ENCODE peak calls at places on chromosomes 4 and X, in four cellular contexts. K is bronchial epithelial cell, E is lower leg skin, B is astrocyte of the spinal cord. U is an unnamed sample.

GRCh38 chrX:46308106-46308505 is 237.1 kb downstream of the ZNF674 start:
- DNase-seq in K (peak), E (peak), B (no peak), U (no peak)

GRCh38 chr4:183996868-183997267 is 91.8 kb downstream of the STOX2 start:
- DNase-seq in K (peak), E (no peak), B (no peak), U (no peak)

GRCh38 chrX:46381630-46382029 is 163.6 kb downstream of the ZNF674 start:
- DNase-seq in K (peak), E (no peak), B (no peak), U (no peak)

GRCh38 chr4:88610771-88611170 is 18.5 kb downstream of the HERC3 start:
- DNase-seq in K (no peak), E (peak), B (peak), U (no peak)

GRCh38 chr4:48813984-48814383 is 16.9 kb upstream of the OCIAD1 start:
- DNase-seq in K (no peak), E (no peak), B (no peak), U (no peak)

GRCh38 chrX:136780738-136781137 is at the start of gene ARHGEF6:
- DNase-seq in K (no peak), E (no peak), B (no peak), U (no peak)

GRCh38 chr4:16685536-16685935 is 212.9 kb downstream of the LDB2 start:
- DNase-seq in K (no peak), E (no peak), B (no peak), U (no peak)

GRCh38 chr4:126915999-126916625 is 716.6 kb upstream of the INTU start:
- DNase-seq in K (no peak), E (no peak), B (no peak), U (no peak)

GRCh38 chr4:122636697-122637096 is 15.8 kb upstream of the IL21 start:
- DNase-seq in K (no peak), E (no peak), B (no peak), U (no peak)

GRCh38 chr4:160745126-160745525 is 1418.7 kb downstream of the FSTL5 start:
- DNase-seq in K (peak), E (no peak), B (no peak), U (no peak)

GRCh38 chr4:11250510-11250909 is 178.2 kb downstream of the HS3ST1 start:
- DNase-seq in K (no peak), E (no peak), B (no peak), U (no peak)

GRCh38 chrX:23764183-23764582 is 18.8 kb upstream of the SAT1 start:
- DNase-seq in K (no peak), E (no peak), B (no peak), U (no peak)

GRCh38 chr4:73520821-73521220 is 39.3 kb downstream of the AFM start:
- DNase-seq in K (no peak), E (no peak), B (peak), U (no peak)

GRCh38 chr4:33924239-33924638 is 2320.1 kb downstream of the ARAP2 start:
- DNase-seq in K (peak), E (no peak), B (peak), U (no peak)

GRCh38 chr4:8502371-8502770 is 61.8 kb downstream of the TRMT44 start:
- DNase-seq in K (no peak), E (no peak), B (no peak), U (no peak)

GRCh38 chrX:151359931-151360871 is 36.8 kb upstream of the VMA21 start:
- DNase-seq in K (peak), E (no peak), B (no peak), U (no peak)

GRCh38 chr4:55947254-55947882 is 1.4 kb upstream of the CEP135 start:
- DNase-seq in K (no peak), E (no peak), B (no peak), U (no peak)

GRCh38 chr4:85127653-85128052 is 161.2 kb upstream of the WDFY3 start:
- DNase-seq in K (peak), E (no peak), B (peak), U (no peak)

GRCh38 chrX:140040397-140040796 is 75.1 kb upstream of the CXorf66 start:
- DNase-seq in K (peak), E (no peak), B (peak), U (no peak)

GRCh38 chr4:40909363-40909876 is 159.7 kb downstream of the NSUN7 start:
- DNase-seq in K (peak), E (no peak), B (peak), U (no peak)

GRCh38 chr4:38949416-38950051 is 81.9 kb downstream of the FAM114A1 start:
- DNase-seq in K (peak), E (no peak), B (peak), U (no peak)

GRCh38 chrX:119015407-119016242 is 41.2 kb downstream of the LONRF3 start:
- DNase-seq in K (peak), E (peak), B (peak), U (no peak)

GRCh38 chrX:123108513-123109427 is 75.3 kb upstream of the GRIA3 start:
- DNase-seq in K (peak), E (peak), B (no peak), U (no peak)

GRCh38 chr4:78656968-78657445 is 105.4 kb downstream of the ANXA3 start:
- DNase-seq in K (no peak), E (peak), B (no peak), U (no peak)

GRCh38 chrX:15343075-15343476 is 7.8 kb upstream of the PIGA start:
- DNase-seq in K (peak), E (no peak), B (no peak), U (no peak)

GRCh38 chrX:147884958-147885357 is 26.8 kb upstream of the FMR1 start:
- DNase-seq in K (no peak), E (no peak), B (no peak), U (no peak)

GRCh38 chrX:115559672-115560071 is 1.3 kb upstream of the PLS3 start:
- DNase-seq in K (no peak), E (no peak), B (no peak), U (no peak)

GRCh38 chrX:115562492-115562872 is 1.5 kb downstream of the PLS3 start:
- DNase-seq in K (peak), E (no peak), B (no peak), U (no peak)

GRCh38 chrX:115560211-115560977 is 580 bp upstream of the PLS3 start:
- DNase-seq in K (peak), E (no peak), B (no peak), U (no peak)

GRCh38 chrX:115561605-115562491 is 874 bp downstream of the PLS3 start:
- DNase-seq in K (peak), E (peak), B (peak), U (peak)

GRCh38 chrX:115560978-115561604 is at the start of gene PLS3:
- DNase-seq in K (peak), E (peak), B (peak), U (peak)
- H3K4me3 ChIP-seq in K (peak), E (peak), B (peak), U (peak)

GRCh38 chr4:71648448-71648847 is 135.4 kb downstream of the GC start:
- DNase-seq in K (peak), E (no peak), B (no peak), U (no peak)
- H3K4me3 ChIP-seq in K (no peak), E (no peak), B (no peak), U (no peak)

GRCh38 chr4:1200425-1201035 is 28.1 kb upstream of the SPON2 start:
- DNase-seq in K (no peak), E (no peak), B (peak), U (peak)

GRCh38 chr4:1201851-1202525 is 29.6 kb upstream of the SPON2 start:
- DNase-seq in K (no peak), E (peak), B (peak), U (peak)

GRCh38 chr4:1202526-1203378 is 30.4 kb upstream of the SPON2 start:
- DNase-seq in K (no peak), E (no peak), B (no peak), U (peak)

GRCh38 chr4:1198070-1198844 is 25.9 kb upstream of the SPON2 start:
- DNase-seq in K (no peak), E (no peak), B (no peak), U (no peak)

GRCh38 chr4:1199556-1200331 is 27.4 kb upstream of the SPON2 start:
- DNase-seq in K (no peak), E (no peak), B (no peak), U (no peak)
- H3K4me3 ChIP-seq in K (no peak), E (no peak), B (no peak), U (no peak)

DNA sequence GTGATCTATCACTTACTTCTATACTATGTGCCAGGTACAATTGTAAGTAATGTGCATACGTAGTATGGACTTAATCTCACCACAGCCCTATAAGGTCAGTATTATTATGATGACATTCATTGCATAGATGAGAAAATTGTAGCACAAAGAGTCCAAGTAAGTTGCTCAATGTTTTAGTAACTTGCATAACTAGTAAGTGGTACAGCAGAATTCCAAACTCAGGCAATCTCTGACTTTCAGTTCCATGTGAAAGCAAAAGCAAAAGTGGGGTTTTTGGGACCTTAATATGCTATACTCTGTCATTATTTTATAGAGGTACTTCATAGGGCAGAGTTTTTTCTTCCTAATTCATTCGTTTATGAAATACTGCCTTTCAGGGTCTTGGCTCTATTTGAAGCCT is 188.8 kb upstream of the VEGFC start:
- DNase-seq in K (peak), E (no peak), B (no peak), U (no peak)
- H3K4me3 ChIP-seq in K (no peak), E (no peak), B (no peak), U (no peak)

GRCh38 chr4:6938758-6939201 is 29.2 kb downstream of the TBC1D14 start:
- DNase-seq in K (no peak), E (no peak), B (no peak), U (no peak)

GRCh38 chr4:6942238-6942800 is 32.7 kb downstream of the TBC1D14 start:
- DNase-seq in K (peak), E (no peak), B (peak), U (no peak)

GRCh38 chr4:6939761-6940743 is 30.4 kb downstream of the TBC1D14 start:
- DNase-seq in K (no peak), E (no peak), B (no peak), U (no peak)

GRCh38 chr4:6941796-6942195 is 32.2 kb downstream of the TBC1D14 start:
- DNase-seq in K (peak), E (no peak), B (no peak), U (no peak)

DNA sequence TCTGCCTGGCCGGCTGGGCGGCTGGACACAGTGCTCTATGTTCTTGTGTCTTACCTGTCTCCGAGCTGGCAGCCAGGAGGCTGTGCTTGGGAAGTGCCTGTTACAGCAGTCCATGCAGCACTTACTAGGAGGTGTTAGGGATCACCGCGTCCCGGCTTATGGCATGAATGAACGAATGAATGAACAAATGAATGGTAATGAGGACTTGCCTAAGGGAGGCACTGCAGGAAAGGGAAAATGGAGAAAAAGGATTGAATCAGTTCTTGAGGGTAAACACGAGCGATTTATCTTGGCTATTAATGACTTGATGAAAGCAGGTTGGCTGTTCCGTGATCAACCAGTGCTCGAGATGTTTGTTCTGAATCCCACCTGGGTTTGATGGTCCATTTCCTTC is 31.1 kb downstream of the TBC1D14 start:
- DNase-seq in K (no peak), E (no peak), B (no peak), U (no peak)
- H3K4me3 ChIP-seq in K (no peak), E (no peak), B (no peak), U (no peak)

GRCh38 chr4:159002950-159003349 is 99.9 kb upstream of the RAPGEF2 start:
- DNase-seq in K (no peak), E (no peak), B (peak), U (no peak)

GRCh38 chr4:158999166-158999682 is 103.7 kb upstream of the RAPGEF2 start:
- DNase-seq in K (no peak), E (no peak), B (no peak), U (no peak)

GRCh38 chr4:158999849-159000248 is 103.0 kb upstream of the RAPGEF2 start:
- DNase-seq in K (no peak), E (no peak), B (no peak), U (no peak)

GRCh38 chr4:159006202-159006601 is 96.7 kb upstream of the RAPGEF2 start:
- DNase-seq in K (peak), E (no peak), B (peak), U (no peak)

DNA sequence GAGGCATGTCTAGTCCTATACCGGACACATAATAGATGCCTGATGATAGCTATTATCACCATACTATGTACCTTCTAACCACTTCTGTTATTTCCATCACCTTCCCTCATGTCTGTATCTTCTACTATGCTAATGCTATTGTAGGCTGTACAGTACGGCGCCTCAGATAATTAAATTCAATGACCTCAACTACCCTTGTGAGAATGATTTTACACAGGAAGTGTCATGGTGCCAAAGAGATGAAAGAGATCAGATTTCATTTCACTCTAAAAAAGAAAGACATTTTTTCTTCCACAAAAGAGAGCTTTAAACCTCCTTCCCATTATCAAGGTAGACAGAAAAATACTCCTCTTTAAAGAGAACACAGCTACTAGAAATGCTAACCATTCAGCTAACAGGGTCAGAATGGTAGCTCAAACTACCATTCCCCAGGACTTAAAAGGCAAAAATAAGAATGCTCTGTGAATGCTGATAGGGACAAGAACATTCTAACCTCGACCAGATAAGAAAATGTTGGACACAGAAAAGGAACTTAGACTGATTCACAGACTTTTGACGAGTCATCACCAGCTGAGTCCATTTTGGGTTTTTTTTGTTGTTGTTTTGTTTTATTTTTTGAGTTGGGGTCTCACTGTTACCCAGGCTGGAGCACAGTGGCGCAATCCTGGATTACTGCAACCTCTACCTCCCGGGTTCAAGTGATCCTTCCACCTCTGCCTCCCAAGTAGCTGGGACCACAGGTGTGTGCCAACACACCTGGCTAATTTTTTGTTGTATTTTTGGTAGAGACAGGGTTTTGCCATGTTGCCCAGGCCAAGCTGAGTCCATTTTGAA is 99.2 kb upstream of the RAPGEF2 start:
- DNase-seq in K (peak), E (no peak), B (peak), U (no peak)
- H3K4me3 ChIP-seq in K (no peak), E (no peak), B (no peak), U (no peak)

GRCh38 chr4:25090516-25090915 is 59.8 kb upstream of the LGI2 start:
- DNase-seq in K (no peak), E (no peak), B (peak), U (no peak)

GRCh38 chr4:25089058-25089763 is 58.5 kb upstream of the LGI2 start:
- DNase-seq in K (no peak), E (no peak), B (no peak), U (no peak)

GRCh38 chr4:25092139-25092538 is 61.4 kb upstream of the LGI2 start:
- DNase-seq in K (no peak), E (no peak), B (no peak), U (no peak)

GRCh38 chr4:25085621-25086020 is 54.9 kb upstream of the LGI2 start:
- DNase-seq in K (no peak), E (peak), B (no peak), U (no peak)

GRCh38 chr4:25088342-25088952 is 57.7 kb upstream of the LGI2 start:
- DNase-seq in K (no peak), E (no peak), B (no peak), U (no peak)
- H3K4me3 ChIP-seq in K (no peak), E (no peak), B (no peak), U (peak)

GRCh38 chr4:2799444-2799911 is 6.6 kb downstream of the SH3BP2 start:
- DNase-seq in K (no peak), E (no peak), B (no peak), U (peak)

GRCh38 chr4:2799971-2800690 is 7.2 kb downstream of the SH3BP2 start:
- DNase-seq in K (peak), E (no peak), B (no peak), U (peak)

GRCh38 chr4:2797545-2798305 is 4.8 kb downstream of the SH3BP2 start:
- DNase-seq in K (no peak), E (peak), B (no peak), U (peak)

GRCh38 chr4:2797188-2797544 is 4.3 kb downstream of the SH3BP2 start:
- DNase-seq in K (no peak), E (peak), B (no peak), U (peak)

GRCh38 chr4:2798399-2799301 is 5.8 kb downstream of the SH3BP2 start:
- DNase-seq in K (peak), E (peak), B (no peak), U (peak)
- H3K4me3 ChIP-seq in K (no peak), E (no peak), B (no peak), U (peak)